ENCODE peak calls at places on chromosomes 16 and 17, in seven cellular contexts. I, S, P, L, E, V and N are unnamed samples.

GRCh38 chr16:50741225-50741807 is 570 bp upstream of the CYLD start:
- ATAC-seq in I (peak), S (no peak), P (no peak), L (peak), E (no peak), V (no peak), N (no peak)

GRCh38 chr17:34542700-34543336 is 36.6 kb upstream of the TMEM132E start:
- ATAC-seq in I (no peak), S (no peak), P (no peak), L (peak), E (no peak), V (peak), N (no peak)

GRCh38 chr16:79257958-79258490 is 342.5 kb downstream of the MAF start:
- ATAC-seq in I (no peak), S (no peak), P (no peak), L (no peak), E (no peak), V (no peak), N (no peak)

GRCh38 chr16:47374629-47375028 is 86.2 kb downstream of the ITFG1 start:
- ATAC-seq in I (no peak), S (no peak), P (no peak), L (no peak), E (no peak), V (peak), N (no peak)

GRCh38 chr17:3732171-3732570 is 8.5 kb downstream of the HASPIN start:
- ATAC-seq in I (peak), S (peak), P (peak), L (no peak), E (no peak), V (peak), N (peak)

GRCh38 chr16:9567674-9568073 is 476.2 kb downstream of the HAPSTR1 start:
- ATAC-seq in I (no peak), S (no peak), P (no peak), L (no peak), E (no peak), V (no peak), N (no peak)

GRCh38 chr17:39921323-39921722 is 2.9 kb upstream of the GSDMB start:
- ATAC-seq in I (no peak), S (no peak), P (no peak), L (no peak), E (no peak), V (no peak), N (no peak)

GRCh38 chr17:80124351-80124981 is 22.5 kb downstream of the EIF4A3 start:
- ATAC-seq in I (peak), S (peak), P (peak), L (peak), E (no peak), V (peak), N (peak)

GRCh38 chr16:12186774-12187335 is 210.3 kb downstream of the SNX29 start:
- ATAC-seq in I (no peak), S (peak), P (no peak), L (no peak), E (no peak), V (no peak), N (no peak)

GRCh38 chr17:7392696-7393612 is 1.4 kb downstream of the PLSCR3 start:
- ATAC-seq in I (no peak), S (no peak), P (no peak), L (no peak), E (no peak), V (no peak), N (no peak)

GRCh38 chr16:1456951-1457350 is 12.6 kb upstream of the CCDC154 start:
- ATAC-seq in I (no peak), S (no peak), P (no peak), L (no peak), E (no peak), V (no peak), N (no peak)

GRCh38 chr16:75385507-75386152 is 47.7 kb downstream of the CFDP1 start:
- ATAC-seq in I (no peak), S (no peak), P (no peak), L (no peak), E (no peak), V (peak), N (peak)

GRCh38 chr16:75415169-75415908 is 18.0 kb downstream of the CFDP1 start:
- ATAC-seq in I (no peak), S (no peak), P (no peak), L (no peak), E (no peak), V (peak), N (no peak)

GRCh38 chr16:17475104-17475503 is 4.3 kb upstream of the XYLT1 start:
- ATAC-seq in I (no peak), S (no peak), P (no peak), L (no peak), E (no peak), V (no peak), N (no peak)

GRCh38 chr17:7462474-7463367 is 16.7 kb downstream of the ZBTB4 start:
- ATAC-seq in I (no peak), S (peak), P (peak), L (no peak), E (no peak), V (no peak), N (no peak)

DNA sequence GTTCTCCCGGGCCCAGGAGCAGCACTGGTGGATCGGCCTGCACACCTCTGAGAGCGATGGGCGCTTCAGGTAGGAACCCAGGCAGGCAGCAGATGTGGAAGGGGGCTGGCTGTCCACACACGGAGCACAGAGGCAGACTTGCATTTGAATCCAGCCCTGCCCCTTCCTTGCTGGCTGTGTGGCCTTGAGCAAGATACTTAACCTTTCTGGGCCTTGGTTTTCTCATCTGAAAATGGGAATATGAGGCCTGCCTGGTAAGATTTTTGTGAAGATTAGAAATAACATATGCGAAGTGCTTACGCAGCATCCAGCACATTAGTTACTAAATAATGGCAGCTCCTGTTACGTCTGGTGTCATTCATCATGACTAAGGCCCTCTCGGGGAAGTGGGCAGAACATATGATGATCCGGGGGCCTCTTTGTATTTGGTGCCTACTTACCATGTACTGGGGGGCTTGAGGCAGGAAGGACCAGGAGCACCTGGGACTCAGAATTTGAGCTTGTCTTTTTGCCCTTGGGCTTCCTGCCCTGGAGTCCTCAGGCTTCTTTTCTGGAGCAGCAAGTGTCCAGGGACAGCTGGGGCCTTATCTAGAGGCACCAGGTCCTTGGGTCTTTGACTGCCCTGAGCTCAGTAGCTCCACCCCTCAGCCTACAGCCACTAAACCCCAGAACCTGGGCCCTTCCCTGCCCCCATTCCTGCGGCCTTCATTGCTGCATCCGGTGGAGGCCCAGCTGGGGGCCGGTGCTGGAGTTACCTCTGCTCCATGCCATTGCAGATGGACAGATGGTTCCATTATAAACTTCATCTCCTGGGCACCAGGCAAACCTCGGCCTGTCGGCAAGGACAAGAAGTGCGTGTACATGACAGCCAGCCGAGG is 53.8 kb downstream of the MRC2 start:
- ATAC-seq in I (no peak), S (no peak), P (no peak), L (no peak), E (no peak), V (no peak), N (no peak)
- TF ChIP-seq POLR2A in I (no peak), S (no peak), P (no peak), L (no peak), E (no peak), V (no peak), N (no peak)

GRCh38 chr16:3906363-3906762 is 25.9 kb upstream of the CREBBP start:
- ATAC-seq in I (no peak), S (no peak), P (no peak), L (no peak), E (no peak), V (no peak), N (no peak)
- TF ChIP-seq POLR2A in I (no peak), S (no peak), P (no peak), L (no peak), E (no peak), V (no peak), N (no peak)

GRCh38 chr16:30378236-30379164 is 3.9 kb downstream of the SEPTIN1 start:
- ATAC-seq in I (peak), S (peak), P (peak), L (peak), E (peak), V (peak), N (peak)
- TF ChIP-seq POLR2A in I (peak), S (peak), P (no peak), L (peak), E (no peak), V (peak), N (peak)

GRCh38 chr17:45146616-45147101 is 1.6 kb upstream of the HEXIM1 start:
- ATAC-seq in I (no peak), S (no peak), P (no peak), L (peak), E (no peak), V (no peak), N (no peak)
- TF ChIP-seq POLR2A in I (no peak), S (peak), P (no peak), L (peak), E (peak), V (no peak), N (no peak)

DNA sequence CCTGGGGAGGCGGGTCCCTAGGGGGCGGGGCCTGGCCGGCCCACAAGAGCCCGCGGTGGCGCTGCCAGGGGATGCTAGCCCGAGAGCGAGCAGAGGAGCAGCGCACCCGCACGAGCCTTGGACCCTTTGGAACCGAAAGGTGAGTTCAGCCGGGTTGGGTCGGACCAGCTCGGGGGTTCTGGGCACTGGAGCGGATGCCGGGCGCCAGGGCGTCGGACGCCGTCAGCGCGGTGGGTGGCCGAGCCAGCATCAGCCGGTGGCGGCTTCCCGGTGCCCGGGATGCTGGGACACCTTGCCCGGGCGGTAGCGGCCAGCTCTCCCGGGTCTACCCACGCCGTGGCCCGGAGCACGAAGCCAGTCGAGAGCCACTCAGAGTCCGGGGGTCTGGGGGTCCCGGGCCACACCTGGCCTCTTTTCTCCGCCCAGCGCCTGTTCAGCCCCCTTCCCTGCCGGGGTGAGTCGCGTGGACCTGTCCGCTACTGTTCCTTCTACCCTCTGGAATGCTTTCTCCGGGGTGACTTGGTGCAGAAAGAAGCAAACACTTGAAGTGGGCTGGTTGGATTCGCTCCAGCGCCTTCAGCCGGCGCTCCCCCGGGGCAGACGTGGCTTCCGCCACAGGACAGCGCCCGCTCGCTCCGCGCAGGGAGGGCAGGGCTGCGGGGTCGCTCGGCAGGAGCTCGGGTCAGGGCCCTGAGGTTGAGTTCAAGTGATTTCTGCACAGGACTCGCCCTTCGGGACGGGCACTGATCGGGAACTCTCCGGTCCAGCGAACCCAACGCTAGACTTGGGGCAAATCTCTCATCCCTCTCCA is at the start of gene SCNN1G:
- ATAC-seq in I (peak), S (peak), P (peak), L (no peak), E (peak), V (peak), N (peak)
- TF ChIP-seq POLR2A in I (no peak), S (no peak), P (no peak), L (no peak), E (no peak), V (no peak), N (no peak)

GRCh38 chr16:10579965-10580918 is at the start of gene EMP2:
- ATAC-seq in I (peak), S (peak), P (peak), L (peak), E (peak), V (peak), N (peak)
- TF ChIP-seq POLR2A in I (peak), S (peak), P (peak), L (no peak), E (peak), V (peak), N (peak)